ENCODE peak calls at places on chromosomes 2 and 18, in five cellular contexts. One of them, this sample, is unnamed.

GRCh38 chr2:96112501-96113366 is 3.6 kb downstream of the ADRA2B start:
- DNase-seq in mesothelial cell of epicardium: no peak
- DNase-seq in sigmoid colon: no peak
- DNase-seq in transverse colon: no peak
- DNase-seq in fibroblast of lung: no peak
- DNase-seq in this sample: no peak

GRCh38 chr2:216551234-216551633 is 52.6 kb downstream of the RPL37A start:
- DNase-seq in mesothelial cell of epicardium: no peak
- DNase-seq in sigmoid colon: no peak
- DNase-seq in transverse colon: peak; percentile 51
- DNase-seq in fibroblast of lung: peak; percentile 87
- DNase-seq in this sample: no peak

GRCh38 chr2:202771336-202771735 is 100.2 kb downstream of the ICA1L start:
- DNase-seq in mesothelial cell of epicardium: no peak
- DNase-seq in sigmoid colon: no peak
- DNase-seq in transverse colon: no peak
- DNase-seq in fibroblast of lung: peak; percentile 37
- DNase-seq in this sample: no peak

GRCh38 chr2:101818531-101819451 is 121.3 kb downstream of the MAP4K4 start:
- DNase-seq in mesothelial cell of epicardium: no peak
- DNase-seq in sigmoid colon: no peak
- DNase-seq in transverse colon: no peak
- DNase-seq in fibroblast of lung: peak; percentile 90
- DNase-seq in this sample: no peak

GRCh38 chr2:110872521-110872920 is 140.1 kb downstream of the ACOXL start:
- DNase-seq in mesothelial cell of epicardium: no peak
- DNase-seq in sigmoid colon: no peak
- DNase-seq in transverse colon: no peak
- DNase-seq in fibroblast of lung: no peak
- DNase-seq in this sample: no peak

GRCh38 chr2:75527676-75528075 is 33.1 kb downstream of the EVA1A start:
- DNase-seq in mesothelial cell of epicardium: no peak
- DNase-seq in sigmoid colon: no peak
- DNase-seq in transverse colon: no peak
- DNase-seq in fibroblast of lung: no peak
- DNase-seq in this sample: no peak

GRCh38 chr18:44214396-44214795 is 466.3 kb upstream of the SETBP1 start:
- DNase-seq in mesothelial cell of epicardium: no peak
- DNase-seq in sigmoid colon: no peak
- DNase-seq in transverse colon: no peak
- DNase-seq in fibroblast of lung: no peak
- DNase-seq in this sample: no peak

GRCh38 chr2:218125626-218126080 is at the start of gene CXCR2:
- DNase-seq in mesothelial cell of epicardium: no peak
- DNase-seq in sigmoid colon: no peak
- DNase-seq in transverse colon: no peak
- DNase-seq in fibroblast of lung: no peak
- DNase-seq in this sample: no peak

GRCh38 chr2:70471129-70471528 is 82.5 kb downstream of the TGFA start:
- DNase-seq in mesothelial cell of epicardium: no peak
- DNase-seq in sigmoid colon: no peak
- DNase-seq in transverse colon: no peak
- DNase-seq in fibroblast of lung: no peak
- DNase-seq in this sample: no peak

GRCh38 chr2:203625712-203626111 is 80.7 kb upstream of the CD28 start:
- DNase-seq in mesothelial cell of epicardium: no peak
- DNase-seq in sigmoid colon: no peak
- DNase-seq in transverse colon: no peak
- DNase-seq in fibroblast of lung: peak; percentile 63
- DNase-seq in this sample: no peak

GRCh38 chr18:35344736-35345459 is 678 bp upstream of the ZNF24 start:
- DNase-seq in mesothelial cell of epicardium: no peak
- DNase-seq in sigmoid colon: no peak
- DNase-seq in transverse colon: no peak
- DNase-seq in fibroblast of lung: no peak
- DNase-seq in this sample: no peak

GRCh38 chr2:221347471-221347870 is 224.6 kb downstream of the EPHA4 start:
- DNase-seq in mesothelial cell of epicardium: no peak
- DNase-seq in sigmoid colon: no peak
- DNase-seq in transverse colon: no peak
- DNase-seq in fibroblast of lung: no peak
- DNase-seq in this sample: no peak

GRCh38 chr2:241063587-241063986 is 38.5 kb downstream of the MTERF4 start:
- DNase-seq in mesothelial cell of epicardium: peak; percentile 39
- DNase-seq in sigmoid colon: no peak
- DNase-seq in transverse colon: no peak
- DNase-seq in fibroblast of lung: no peak
- DNase-seq in this sample: peak; percentile 23

GRCh38 chr2:74822771-74823283 is 11.1 kb upstream of the HK2 start:
- DNase-seq in mesothelial cell of epicardium: no peak
- DNase-seq in sigmoid colon: no peak
- DNase-seq in transverse colon: no peak
- DNase-seq in fibroblast of lung: no peak
- DNase-seq in this sample: no peak

GRCh38 chr2:237181844-237182243 is 96.2 kb downstream of the COPS8 start:
- DNase-seq in mesothelial cell of epicardium: no peak
- DNase-seq in sigmoid colon: peak; percentile 76
- DNase-seq in transverse colon: no peak
- DNase-seq in fibroblast of lung: peak; percentile 96
- DNase-seq in this sample: no peak

GRCh38 chr2:145094353-145094752 is 574.4 kb upstream of the ZEB2 start:
- DNase-seq in mesothelial cell of epicardium: no peak
- DNase-seq in sigmoid colon: no peak
- DNase-seq in transverse colon: no peak
- DNase-seq in fibroblast of lung: no peak
- DNase-seq in this sample: no peak

GRCh38 chr2:142082363-142082762 is 48.5 kb downstream of the LRP1B start:
- DNase-seq in mesothelial cell of epicardium: no peak
- DNase-seq in sigmoid colon: no peak
- DNase-seq in transverse colon: no peak
- DNase-seq in fibroblast of lung: no peak
- DNase-seq in this sample: no peak

GRCh38 chr2:23487735-23488492 is 102.9 kb downstream of the KLHL29 start:
- DNase-seq in mesothelial cell of epicardium: no peak
- DNase-seq in sigmoid colon: no peak
- DNase-seq in transverse colon: no peak
- DNase-seq in fibroblast of lung: peak; percentile 95
- DNase-seq in this sample: no peak

GRCh38 chr2:200221055-200221692 is 85.3 kb upstream of the SPATS2L start:
- DNase-seq in mesothelial cell of epicardium: no peak
- DNase-seq in sigmoid colon: no peak
- DNase-seq in transverse colon: no peak
- DNase-seq in fibroblast of lung: no peak
- DNase-seq in this sample: peak; percentile 10

GRCh38 chr2:73922681-73923080 is 4.0 kb upstream of the DGUOK start:
- DNase-seq in mesothelial cell of epicardium: no peak
- DNase-seq in sigmoid colon: no peak
- DNase-seq in transverse colon: no peak
- DNase-seq in fibroblast of lung: no peak
- DNase-seq in this sample: no peak

GRCh38 chr2:82481207-82481606 is 1977.9 kb downstream of the SUCLG1 start:
- DNase-seq in mesothelial cell of epicardium: no peak
- DNase-seq in sigmoid colon: no peak
- DNase-seq in transverse colon: no peak
- DNase-seq in fibroblast of lung: no peak
- DNase-seq in this sample: no peak

GRCh38 chr18:49591271-49591670 is 29.4 kb downstream of the LIPG start:
- DNase-seq in mesothelial cell of epicardium: no peak
- DNase-seq in sigmoid colon: no peak
- DNase-seq in transverse colon: peak; percentile 48
- DNase-seq in fibroblast of lung: no peak
- DNase-seq in this sample: no peak

GRCh38 chr2:159010963-159011362 is 42.5 kb downstream of the TANC1 start:
- DNase-seq in mesothelial cell of epicardium: no peak
- DNase-seq in sigmoid colon: no peak
- DNase-seq in transverse colon: no peak
- DNase-seq in fibroblast of lung: peak; percentile 42
- DNase-seq in this sample: no peak

GRCh38 chr2:165055081-165055879 is 100.0 kb upstream of the SLC38A11 start:
- DNase-seq in mesothelial cell of epicardium: no peak
- DNase-seq in sigmoid colon: no peak
- DNase-seq in transverse colon: no peak
- DNase-seq in fibroblast of lung: no peak
- DNase-seq in this sample: no peak

GRCh38 chr2:223779877-223780276 is 57.5 kb downstream of the AP1S3 start:
- DNase-seq in mesothelial cell of epicardium: no peak
- DNase-seq in sigmoid colon: no peak
- DNase-seq in transverse colon: no peak
- DNase-seq in fibroblast of lung: peak; percentile 42
- DNase-seq in this sample: peak; percentile 64

GRCh38 chr2:162118166-162119031 is 33.6 kb downstream of the GCG start:
- DNase-seq in mesothelial cell of epicardium: no peak
- DNase-seq in sigmoid colon: peak; percentile 69
- DNase-seq in transverse colon: no peak
- DNase-seq in fibroblast of lung: peak; percentile 35
- DNase-seq in this sample: peak; percentile 41

DNA sequence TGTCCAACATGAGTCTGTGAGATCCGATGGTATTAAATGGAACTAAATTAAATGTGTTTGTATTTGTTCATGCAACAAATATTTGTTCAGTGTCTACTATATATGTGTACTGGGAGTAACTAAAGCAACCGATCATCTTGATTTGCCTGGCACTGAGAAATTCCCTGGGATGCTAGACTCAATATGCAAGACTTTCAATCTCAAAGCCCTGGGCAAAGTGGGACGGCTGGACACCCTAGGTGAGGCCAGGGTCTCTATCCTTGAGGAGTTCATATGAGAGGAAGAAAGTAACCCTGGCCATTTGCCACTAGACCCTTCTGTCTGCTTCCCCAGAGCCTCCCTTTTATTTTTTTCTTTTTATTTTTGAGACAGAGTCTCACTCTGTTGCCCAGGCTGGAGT is 44.0 kb upstream of the HPCAL1 start:
- DNase-seq in mesothelial cell of epicardium: no peak
- DNase-seq in sigmoid colon: peak; percentile 40
- DNase-seq in transverse colon: no peak
- DNase-seq in fibroblast of lung: no peak
- DNase-seq in this sample: no peak
- TF ChIP-seq CTCF in mesothelial cell of epicardium: no peak
- TF ChIP-seq CTCF in sigmoid colon: no peak
- TF ChIP-seq CTCF in transverse colon: no peak
- TF ChIP-seq CTCF in fibroblast of lung: no peak
- TF ChIP-seq CTCF in this sample: no peak

DNA sequence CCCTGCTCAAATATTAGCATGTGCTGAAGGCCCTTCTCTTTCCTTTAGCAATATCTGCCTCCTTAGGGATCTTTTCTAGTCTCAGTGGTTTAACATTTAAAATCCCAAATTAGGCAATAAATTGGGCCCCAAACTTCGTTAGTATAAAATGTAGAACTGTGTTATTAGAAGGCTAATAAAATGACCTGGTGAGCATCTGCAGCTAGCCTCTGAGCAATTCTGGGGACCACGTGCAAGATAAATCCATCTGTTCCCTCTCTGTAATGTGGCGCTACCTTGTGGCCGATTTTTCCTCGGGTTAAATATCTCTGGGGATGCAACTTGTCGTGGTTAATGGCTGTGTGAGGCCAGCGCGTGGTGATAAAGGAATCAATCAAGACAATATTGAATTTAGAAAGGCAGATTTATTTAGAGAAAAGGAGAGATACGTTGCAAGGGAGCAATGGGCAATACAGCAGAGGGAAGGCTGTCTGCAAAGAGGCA is 18.7 kb upstream of the IL36G start:
- DNase-seq in mesothelial cell of epicardium: no peak
- DNase-seq in sigmoid colon: no peak
- DNase-seq in transverse colon: no peak
- DNase-seq in fibroblast of lung: no peak
- DNase-seq in this sample: peak; percentile 43
- TF ChIP-seq CTCF in mesothelial cell of epicardium: no peak
- TF ChIP-seq CTCF in sigmoid colon: no peak
- TF ChIP-seq CTCF in transverse colon: peak; percentile 13
- TF ChIP-seq CTCF in fibroblast of lung: no peak
- TF ChIP-seq CTCF in this sample: no peak

GRCh38 chr2:231530099-231531085 is at the start of gene NMUR1:
- DNase-seq in mesothelial cell of epicardium: peak; percentile 64
- DNase-seq in sigmoid colon: peak; percentile 76
- DNase-seq in transverse colon: peak; percentile 67
- DNase-seq in fibroblast of lung: peak; percentile 10
- DNase-seq in this sample: peak; percentile 73
- TF ChIP-seq CTCF in mesothelial cell of epicardium: peak; percentile 75
- TF ChIP-seq CTCF in sigmoid colon: no peak
- TF ChIP-seq CTCF in transverse colon: peak; percentile 71
- TF ChIP-seq CTCF in fibroblast of lung: peak; percentile 31
- TF ChIP-seq CTCF in this sample: peak; percentile 92

GRCh38 chr18:63109789-63110188 is 209.8 kb downstream of the BCL2 start:
- DNase-seq in mesothelial cell of epicardium: no peak
- DNase-seq in sigmoid colon: no peak
- DNase-seq in transverse colon: no peak
- DNase-seq in fibroblast of lung: no peak
- DNase-seq in this sample: no peak
- TF ChIP-seq CTCF in mesothelial cell of epicardium: no peak
- TF ChIP-seq CTCF in sigmoid colon: no peak
- TF ChIP-seq CTCF in transverse colon: no peak
- TF ChIP-seq CTCF in fibroblast of lung: no peak
- TF ChIP-seq CTCF in this sample: no peak

GRCh38 chr18:11937874-11938478 is 29.9 kb upstream of the MPPE1 start:
- DNase-seq in mesothelial cell of epicardium: peak; percentile 79
- DNase-seq in sigmoid colon: peak; percentile 84
- DNase-seq in transverse colon: peak; percentile 85
- DNase-seq in fibroblast of lung: peak; percentile 75
- DNase-seq in this sample: peak; percentile 81
- TF ChIP-seq CTCF in mesothelial cell of epicardium: peak; percentile 72
- TF ChIP-seq CTCF in sigmoid colon: peak; percentile 58
- TF ChIP-seq CTCF in transverse colon: peak; percentile 87
- TF ChIP-seq CTCF in fibroblast of lung: peak; percentile 75
- TF ChIP-seq CTCF in this sample: peak; percentile 66

GRCh38 chr2:173818285-173818684 is 146.9 kb downstream of the SP3 start:
- DNase-seq in mesothelial cell of epicardium: no peak
- DNase-seq in sigmoid colon: no peak
- DNase-seq in transverse colon: no peak
- DNase-seq in fibroblast of lung: no peak
- DNase-seq in this sample: no peak
- TF ChIP-seq CTCF in mesothelial cell of epicardium: no peak
- TF ChIP-seq CTCF in sigmoid colon: no peak
- TF ChIP-seq CTCF in transverse colon: no peak
- TF ChIP-seq CTCF in fibroblast of lung: no peak
- TF ChIP-seq CTCF in this sample: no peak

GRCh38 chr2:20669609-20670314 is 2.8 kb downstream of the GDF7 start:
- DNase-seq in mesothelial cell of epicardium: no peak
- DNase-seq in sigmoid colon: no peak
- DNase-seq in transverse colon: no peak
- DNase-seq in fibroblast of lung: no peak
- DNase-seq in this sample: no peak
- TF ChIP-seq CTCF in mesothelial cell of epicardium: no peak
- TF ChIP-seq CTCF in sigmoid colon: no peak
- TF ChIP-seq CTCF in transverse colon: no peak
- TF ChIP-seq CTCF in fibroblast of lung: no peak
- TF ChIP-seq CTCF in this sample: no peak

This sample was measured in Calu3.